ENCODE peak calls at places on chromosomes 16 and 17, in ten cellular contexts. U is sigmoid colon, R is spleen, J is HL-60, C is upper lobe of left lung, S is stomach, G is SK-N-SH, Q is GM23338, H is GM12878, B is HepG2. I is an unnamed sample.

GRCh38 chr17:73099504-73099903 is 7.0 kb upstream of the SLC39A11 start:
- DNase-seq in U (no peak), R (no peak), J (no peak), C (no peak), S (no peak), G (no peak), Q (no peak), H (no peak), B (no peak), I (no peak)

GRCh38 chr16:23729503-23730424 is 16.7 kb upstream of the ERN2 start:
- DNase-seq in U (no peak), R (no peak), J (no peak), C (peak), S (peak), G (no peak), Q (peak), H (no peak), B (peak), I (no peak)

GRCh38 chr17:47694018-47694817 is at the start of gene TBKBP1:
- DNase-seq in U (peak), R (peak), J (peak), C (peak), S (no peak), G (peak), Q (peak), H (no peak), B (peak), I (no peak)

GRCh38 chr16:4679854-4680636 is 13.3 kb upstream of the NUDT16L1 start:
- DNase-seq in U (peak), R (peak), J (peak), C (peak), S (peak), G (no peak), Q (no peak), H (no peak), B (no peak), I (peak)

GRCh38 chr17:35299108-35299507 is 56.2 kb downstream of the SLFN5 start:
- DNase-seq in U (no peak), R (no peak), J (no peak), C (peak), S (peak), G (no peak), Q (peak), H (no peak), B (no peak), I (no peak)

GRCh38 chr16:7689234-7689633 is 356.6 kb downstream of the RBFOX1 start:
- DNase-seq in U (no peak), R (no peak), J (no peak), C (no peak), S (no peak), G (no peak), Q (peak), H (no peak), B (no peak), I (no peak)

GRCh38 chr17:62562656-62563055 is 64.8 kb upstream of the MRC2 start:
- DNase-seq in U (no peak), R (no peak), J (no peak), C (no peak), S (no peak), G (no peak), Q (no peak), H (no peak), B (peak), I (no peak)

GRCh38 chr16:75377971-75378386 is 55.3 kb downstream of the CFDP1 start:
- DNase-seq in U (no peak), R (no peak), J (no peak), C (peak), S (no peak), G (no peak), Q (peak), H (no peak), B (no peak), I (no peak)

GRCh38 chr16:21626659-21627277 is 25.6 kb downstream of the IGSF6 start:
- DNase-seq in U (peak), R (no peak), J (peak), C (peak), S (no peak), G (peak), Q (no peak), H (no peak), B (peak), I (peak)

GRCh38 chr16:12157510-12158093 is 181.1 kb downstream of the SNX29 start:
- DNase-seq in U (no peak), R (peak), J (no peak), C (no peak), S (no peak), G (no peak), Q (peak), H (no peak), B (peak), I (no peak)

GRCh38 chr16:85652431-85653221 is 36.1 kb downstream of the GINS2 start:
- DNase-seq in U (peak), R (no peak), J (no peak), C (no peak), S (peak), G (peak), Q (no peak), H (no peak), B (peak), I (peak)

GRCh38 chr17:64739316-64740058 is 77.4 kb upstream of the SMURF2 start:
- DNase-seq in U (no peak), R (no peak), J (no peak), C (peak), S (no peak), G (no peak), Q (peak), H (no peak), B (peak), I (peak)

GRCh38 chr17:33292184-33292980 is 713 bp downstream of the ASIC2 start:
- DNase-seq in U (no peak), R (no peak), J (no peak), C (no peak), S (no peak), G (peak), Q (peak), H (no peak), B (no peak), I (no peak)

GRCh38 chr17:63631626-63632025 is 9.4 kb downstream of the MAP3K3 start:
- DNase-seq in U (no peak), R (no peak), J (no peak), C (no peak), S (no peak), G (no peak), Q (peak), H (no peak), B (no peak), I (no peak)

GRCh38 chr17:76252040-76252954 is 12.0 kb upstream of the RNF157 start:
- DNase-seq in U (peak), R (peak), J (peak), C (peak), S (peak), G (no peak), Q (no peak), H (no peak), B (peak), I (peak)

GRCh38 chr16:63287411-63287810 is 1251.2 kb upstream of the CDH8 start:
- DNase-seq in U (no peak), R (no peak), J (no peak), C (no peak), S (no peak), G (no peak), Q (no peak), H (no peak), B (no peak), I (no peak)

GRCh38 chr17:36978810-36979584 is 30.2 kb downstream of the AATF start:
- DNase-seq in U (no peak), R (no peak), J (no peak), C (no peak), S (no peak), G (no peak), Q (no peak), H (no peak), B (no peak), I (no peak)

GRCh38 chr17:15048381-15048780 is 216.7 kb downstream of the PMP22 start:
- DNase-seq in U (no peak), R (no peak), J (no peak), C (no peak), S (no peak), G (no peak), Q (peak), H (no peak), B (no peak), I (no peak)

GRCh38 chr16:82784567-82784956 is 157.8 kb downstream of the CDH13 start:
- DNase-seq in U (no peak), R (no peak), J (no peak), C (no peak), S (no peak), G (no peak), Q (no peak), H (no peak), B (no peak), I (no peak)

GRCh38 chr16:63361032-63361624 is 1324.9 kb upstream of the CDH8 start:
- DNase-seq in U (no peak), R (no peak), J (peak), C (no peak), S (no peak), G (peak), Q (peak), H (no peak), B (peak), I (no peak)

GRCh38 chr17:55584055-55584685 is 72.9 kb upstream of the SMIM36 start:
- DNase-seq in U (no peak), R (no peak), J (no peak), C (no peak), S (no peak), G (no peak), Q (no peak), H (no peak), B (no peak), I (no peak)

GRCh38 chr16:4685776-4686496 is 7.4 kb upstream of the NUDT16L1 start:
- DNase-seq in U (peak), R (peak), J (no peak), C (no peak), S (no peak), G (no peak), Q (no peak), H (no peak), B (no peak), I (no peak)

GRCh38 chr16:81190667-81191066 is 47.8 kb upstream of the BCO1 start:
- DNase-seq in U (no peak), R (no peak), J (no peak), C (no peak), S (no peak), G (no peak), Q (no peak), H (no peak), B (peak), I (no peak)

GRCh38 chr16:81530296-81530721 is 85.7 kb downstream of the CMIP start:
- DNase-seq in U (no peak), R (peak), J (no peak), C (no peak), S (no peak), G (no peak), Q (no peak), H (no peak), B (no peak), I (no peak)

GRCh38 chr17:64315032-64315490 is 52.0 kb upstream of the TEX2 start:
- DNase-seq in U (peak), R (peak), J (no peak), C (peak), S (peak), G (no peak), Q (no peak), H (no peak), B (no peak), I (peak)

GRCh38 chr17:79075861-79076406 is 1.3 kb downstream of the ENGASE start:
- DNase-seq in U (peak), R (peak), J (no peak), C (no peak), S (no peak), G (no peak), Q (no peak), H (no peak), B (no peak), I (no peak)

GRCh38 chr17:18362509-18363020 is 785 bp downstream of the SHMT1 start:
- DNase-seq in U (peak), R (no peak), J (no peak), C (peak), S (peak), G (peak), Q (peak), H (no peak), B (peak), I (peak)

GRCh38 chr17:44065668-44066203 is 735 bp downstream of the LSM12 start:
- DNase-seq in U (no peak), R (no peak), J (no peak), C (no peak), S (no peak), G (no peak), Q (no peak), H (no peak), B (no peak), I (no peak)

GRCh38 chr16:54135361-54136275 is 151.0 kb downstream of the IRX3 start:
- DNase-seq in U (no peak), R (no peak), J (no peak), C (no peak), S (no peak), G (no peak), Q (no peak), H (no peak), B (no peak), I (no peak)

GRCh38 chr16:53848277-53848942 is 144.5 kb downstream of the FTO start:
- DNase-seq in U (no peak), R (no peak), J (no peak), C (no peak), S (no peak), G (peak), Q (no peak), H (no peak), B (peak), I (no peak)

GRCh38 chr17:2694381-2695242 is 17.0 kb downstream of the CLUH start:
- DNase-seq in U (peak), R (peak), J (no peak), C (peak), S (peak), G (peak), Q (no peak), H (no peak), B (no peak), I (no peak)

GRCh38 chr16:4454618-4455017 is 19.8 kb downstream of the NMRAL1 start:
- DNase-seq in U (no peak), R (no peak), J (no peak), C (no peak), S (no peak), G (no peak), Q (peak), H (no peak), B (no peak), I (no peak)

GRCh38 chr17:13888043-13888442 is 181.3 kb upstream of the COX10 start:
- DNase-seq in U (no peak), R (no peak), J (no peak), C (no peak), S (peak), G (peak), Q (no peak), H (no peak), B (no peak), I (no peak)

GRCh38 chr17:50945779-50946222 is 79.6 kb upstream of the TOB1 start:
- DNase-seq in U (peak), R (no peak), J (no peak), C (no peak), S (no peak), G (no peak), Q (no peak), H (no peak), B (no peak), I (no peak)

GRCh38 chr17:83179811-83180210 is 100.4 kb downstream of the METRNL start:
- DNase-seq in U (peak), R (no peak), J (no peak), C (no peak), S (no peak), G (no peak), Q (no peak), H (no peak), B (no peak), I (no peak)

GRCh38 chr17:297758-298157 is 54.8 kb downstream of the RPH3AL start:
- DNase-seq in U (peak), R (peak), J (no peak), C (no peak), S (no peak), G (no peak), Q (no peak), H (no peak), B (no peak), I (peak)

GRCh38 chr16:19400709-19401108 is 17.0 kb upstream of the TMC5 start:
- DNase-seq in U (no peak), R (no peak), J (no peak), C (no peak), S (no peak), G (no peak), Q (peak), H (no peak), B (no peak), I (no peak)

GRCh38 chr17:66893382-66893781 is 58.5 kb downstream of the CACNG5 start:
- DNase-seq in U (no peak), R (no peak), J (no peak), C (no peak), S (no peak), G (no peak), Q (no peak), H (no peak), B (no peak), I (no peak)

GRCh38 chr17:40072481-40073346 is 9.9 kb downstream of the THRA start:
- DNase-seq in U (peak), R (no peak), J (no peak), C (no peak), S (peak), G (peak), Q (no peak), H (no peak), B (peak), I (no peak)
- H3K4me3 ChIP-seq in U (peak), R (no peak), J (no peak), C (peak), S (peak), G (no peak), Q (no peak), H (no peak), B (peak), I (peak)

GRCh38 chr16:29811896-29812665 is at the start of gene PRRT2:
- DNase-seq in U (peak), R (peak), J (no peak), C (peak), S (no peak), G (peak), Q (peak), H (no peak), B (no peak), I (peak)
- TF ChIP-seq POLR2AphosphoS5 in U (no peak), R (no peak), J (no peak), C (no peak), S (no peak), G (no peak), Q (peak), H (no peak), B (no peak), I (no peak)

DNA sequence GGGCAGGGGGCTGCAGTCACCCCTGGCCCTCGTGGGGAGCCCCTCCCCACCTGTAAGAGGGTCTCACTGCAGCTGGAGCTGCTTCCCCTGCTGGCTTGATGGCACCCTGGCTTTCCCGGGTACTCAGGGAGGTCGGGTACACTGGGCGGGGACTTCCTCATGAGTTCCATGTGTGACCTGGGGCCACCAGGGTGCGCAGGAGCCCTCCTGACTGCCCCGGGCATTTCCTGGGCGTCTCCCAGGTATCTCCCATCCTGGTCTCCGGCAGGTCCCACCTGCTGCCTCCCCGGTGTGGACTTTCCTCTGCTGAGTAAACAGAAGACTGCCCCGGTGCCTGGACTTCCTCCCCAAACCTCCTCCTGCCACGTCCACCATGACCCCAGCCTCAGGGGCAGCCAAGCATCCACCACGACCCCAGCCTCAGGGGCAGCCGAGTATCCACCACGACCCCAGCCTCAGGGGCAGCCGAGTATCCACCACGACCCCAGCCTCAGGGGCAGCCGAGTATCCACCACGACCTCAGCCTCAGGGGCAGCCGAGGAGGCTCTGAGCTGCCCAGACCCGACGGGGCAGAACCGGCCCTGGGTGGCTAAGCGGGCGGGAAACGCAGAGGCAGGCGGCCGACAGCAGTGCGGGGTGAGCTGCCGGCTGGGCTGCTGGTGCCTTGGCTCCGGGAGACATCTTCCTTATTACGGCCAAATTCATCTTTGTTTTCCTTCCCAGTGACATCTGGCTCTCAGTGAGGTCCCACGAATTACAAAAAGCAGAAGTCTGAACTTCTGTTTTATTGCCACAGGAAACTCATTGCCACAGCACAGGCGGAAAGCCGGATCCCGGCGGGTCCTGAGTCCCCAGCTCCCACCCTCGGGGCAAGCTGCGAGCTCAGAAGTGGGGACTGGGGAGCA is 40.7 kb downstream of the CBFA2T3 start:
- DNase-seq in U (peak), R (peak), J (no peak), C (peak), S (no peak), G (no peak), Q (no peak), H (no peak), B (peak), I (no peak)
- H3K4me3 ChIP-seq in U (no peak), R (peak), J (no peak), C (peak), S (peak), G (no peak), Q (no peak), H (no peak), B (no peak), I (no peak)

GRCh38 chr17:7260601-7261376 is 1.5 kb downstream of the CLDN7 start:
- DNase-seq in U (no peak), R (peak), J (no peak), C (peak), S (peak), G (no peak), Q (peak), H (no peak), B (no peak), I (no peak)

GRCh38 chr17:7259555-7259889 is 2.8 kb downstream of the CLDN7 start:
- DNase-seq in U (no peak), R (no peak), J (no peak), C (no peak), S (no peak), G (no peak), Q (no peak), H (no peak), B (no peak), I (no peak)

GRCh38 chr17:7260151-7260550 is 2.1 kb downstream of the CLDN7 start:
- DNase-seq in U (no peak), R (no peak), J (no peak), C (no peak), S (no peak), G (peak), Q (no peak), H (no peak), B (no peak), I (no peak)

GRCh38 chr17:7256766-7257456 is 4.9 kb downstream of the ELP5 start:
- DNase-seq in U (no peak), R (no peak), J (no peak), C (no peak), S (no peak), G (no peak), Q (no peak), H (no peak), B (no peak), I (no peak)

DNA sequence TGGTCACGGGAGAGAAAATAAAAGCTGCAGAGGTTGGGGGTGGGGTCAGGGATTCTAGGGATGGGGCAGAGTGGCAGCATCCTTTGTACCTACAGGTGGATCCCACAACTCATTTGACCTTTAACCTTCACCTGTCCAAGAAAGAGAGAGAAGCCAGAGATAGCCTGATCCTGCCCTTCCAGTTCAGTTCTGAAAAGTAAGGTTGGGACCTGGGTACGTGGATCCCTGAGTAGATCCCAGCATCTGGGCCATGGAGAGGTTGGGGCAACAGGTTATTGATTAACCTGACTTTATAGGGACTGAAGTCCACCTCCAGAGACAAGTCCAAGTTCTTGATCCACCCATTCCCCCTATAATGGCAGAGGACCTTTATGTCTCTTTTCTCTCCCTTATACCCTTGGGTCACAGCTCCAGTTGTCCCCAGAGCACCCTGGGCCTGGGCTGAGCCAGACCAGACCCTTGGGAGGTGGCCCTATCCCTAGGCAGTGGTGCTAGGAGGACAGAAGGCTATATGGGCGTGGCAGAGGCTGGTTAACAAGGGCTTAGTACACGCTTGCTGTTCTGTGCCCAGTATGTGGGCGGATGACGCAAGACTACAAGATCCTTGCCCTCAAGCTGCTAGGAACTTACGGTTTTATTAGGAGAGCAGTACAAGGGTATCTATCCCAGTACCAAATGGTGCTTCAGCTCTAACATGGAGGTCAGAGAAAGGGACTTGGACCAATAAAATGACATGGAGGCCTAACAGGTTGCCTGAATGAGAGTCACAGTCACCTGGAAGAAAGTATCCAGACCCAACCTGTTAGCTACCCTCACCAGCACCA is 3.3 kb downstream of the CLDN7 start:
- DNase-seq in U (no peak), R (no peak), J (no peak), C (peak), S (no peak), G (no peak), Q (no peak), H (no peak), B (peak), I (no peak)
- TF ChIP-seq POLR2AphosphoS5 in U (no peak), R (no peak), J (no peak), C (peak), S (no peak), G (no peak), Q (peak), H (no peak), B (peak), I (no peak)